ENCODE peak calls at places on chromosomes 7 and 10, in five cellular contexts. X is endothelial cell; A is nephron progenitor cell; C is kidney; Z is CD8-positive, alpha-beta T cell. G is an unnamed sample.

GRCh38 chr10:132963430-132963960 is 21.1 kb upstream of the CFAP46 start:
- DNase-seq in C (peak), X (no peak), A (no peak), Z (no peak), G (no peak)

GRCh38 chr10:108684431-108684830 is 1238.9 kb downstream of the XPNPEP1 start:
- DNase-seq in Z (no peak), C (no peak), X (no peak), A (no peak), G (no peak)

GRCh38 chr7:1344421-1344820 is 111.7 kb downstream of the UNCX start:
- DNase-seq in C (peak), Z (no peak), X (no peak), A (no peak), G (no peak)

GRCh38 chr10:53664620-53665019 is 892.0 kb upstream of the MBL2 start:
- DNase-seq in C (no peak), A (peak), Z (no peak), X (peak), G (no peak)

GRCh38 chr10:113113918-113114317 is 163.9 kb downstream of the TCF7L2 start:
- DNase-seq in Z (no peak), A (no peak), C (no peak), X (no peak), G (no peak)

GRCh38 chr7:108650487-108650886 is 80.8 kb downstream of the DNAJB9 start:
- DNase-seq in X (no peak), A (no peak), Z (no peak), C (no peak), G (peak)

GRCh38 chr10:60806951-60807350 is 28.7 kb downstream of the CDK1 start:
- DNase-seq in Z (no peak), X (no peak), C (no peak), A (no peak), G (no peak)

GRCh38 chr10:84543077-84543476 is 214.7 kb downstream of the CCSER2 start:
- DNase-seq in Z (no peak), A (no peak), X (no peak), C (no peak), G (no peak)

GRCh38 chr10:22086730-22087364 is 83.3 kb upstream of the DNAJC1 start:
- DNase-seq in X (no peak), C (peak), Z (no peak), A (peak), G (peak)

GRCh38 chr7:136617176-136617575 is 251.3 kb upstream of the CHRM2 start:
- DNase-seq in C (no peak), Z (no peak), X (no peak), A (no peak), G (no peak)

GRCh38 chr10:2980116-2980515 is 87.2 kb upstream of the PFKP start:
- DNase-seq in Z (no peak), C (no peak), A (no peak), X (no peak), G (no peak)

GRCh38 chr7:131289051-131289450 is 38.6 kb upstream of the MKLN1 start:
- DNase-seq in Z (no peak), A (no peak), C (no peak), X (no peak), G (no peak)

GRCh38 chr10:43395571-43396060 is 13.4 kb downstream of the HNRNPF start:
- DNase-seq in Z (peak), C (no peak), A (peak), X (peak), G (peak)

GRCh38 chr7:4200546-4201094 is 481.5 kb upstream of the FOXK1 start:
- DNase-seq in Z (no peak), C (no peak), A (no peak), X (no peak), G (no peak)

GRCh38 chr7:101502466-101503098 is 126.5 kb downstream of the MYL10 start:
- DNase-seq in Z (no peak), X (no peak), C (no peak), A (no peak), G (no peak)

GRCh38 chr7:86667732-86668131 is 24.0 kb downstream of the GRM3 start:
- DNase-seq in Z (no peak), C (no peak), A (no peak), X (peak), G (no peak)

GRCh38 chr10:84424731-84425165 is 96.4 kb downstream of the CCSER2 start:
- DNase-seq in Z (no peak), X (peak), A (peak), C (peak), G (peak)

GRCh38 chr7:51366930-51367613 is 50.5 kb upstream of the COBL start:
- DNase-seq in X (peak), Z (no peak), C (no peak), A (peak), G (peak)

GRCh38 chr7:144854839-144855424 is 19.1 kb upstream of the TPK1 start:
- DNase-seq in A (peak), C (no peak), Z (no peak), X (peak), G (peak)

DNA sequence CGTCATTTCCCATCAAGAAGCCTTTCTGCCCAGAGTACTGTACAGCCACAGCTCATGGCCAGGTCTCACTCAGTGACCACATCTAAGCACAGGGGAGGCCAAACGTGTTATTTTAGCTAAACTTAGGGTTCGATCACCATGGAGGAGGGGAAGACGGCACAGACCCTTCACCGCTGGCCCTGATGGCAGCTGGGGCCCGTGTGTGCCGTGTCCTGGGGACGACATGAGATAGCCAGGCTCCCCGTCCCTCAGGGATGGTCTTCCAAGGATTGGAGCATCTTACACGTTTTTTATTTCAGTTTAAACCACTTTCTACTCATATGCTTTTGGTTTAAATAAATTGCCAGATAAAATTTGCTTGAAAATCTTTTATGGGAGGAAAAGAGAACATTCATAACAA is 512.9 kb downstream of the DNAJB6 start:
- DNase-seq in A (no peak), X (no peak), C (peak), Z (no peak), G (no peak)
- TF ChIP-seq CTCF in A (no peak), X (no peak), C (no peak), Z (no peak), G (no peak)

GRCh38 chr10:78953124-78954008 is 115.4 kb upstream of the ZMIZ1 start:
- DNase-seq in C (peak), Z (no peak), X (no peak), A (peak), G (peak)

GRCh38 chr10:78950656-78951587 is 117.8 kb upstream of the ZMIZ1 start:
- DNase-seq in A (no peak), X (no peak), C (no peak), Z (no peak), G (no peak)

GRCh38 chr10:78952686-78953085 is 116.1 kb upstream of the ZMIZ1 start:
- DNase-seq in X (no peak), A (no peak), C (no peak), Z (no peak), G (peak)

GRCh38 chr10:78954009-78954297 is 114.8 kb upstream of the ZMIZ1 start:
- DNase-seq in C (no peak), Z (no peak), A (no peak), X (no peak), G (no peak)

GRCh38 chr10:78952018-78952417 is 116.7 kb upstream of the ZMIZ1 start:
- DNase-seq in A (no peak), C (no peak), Z (no peak), X (no peak), G (no peak)
- TF ChIP-seq CTCF in A (no peak), C (no peak), Z (no peak), X (no peak), G (no peak)

DNA sequence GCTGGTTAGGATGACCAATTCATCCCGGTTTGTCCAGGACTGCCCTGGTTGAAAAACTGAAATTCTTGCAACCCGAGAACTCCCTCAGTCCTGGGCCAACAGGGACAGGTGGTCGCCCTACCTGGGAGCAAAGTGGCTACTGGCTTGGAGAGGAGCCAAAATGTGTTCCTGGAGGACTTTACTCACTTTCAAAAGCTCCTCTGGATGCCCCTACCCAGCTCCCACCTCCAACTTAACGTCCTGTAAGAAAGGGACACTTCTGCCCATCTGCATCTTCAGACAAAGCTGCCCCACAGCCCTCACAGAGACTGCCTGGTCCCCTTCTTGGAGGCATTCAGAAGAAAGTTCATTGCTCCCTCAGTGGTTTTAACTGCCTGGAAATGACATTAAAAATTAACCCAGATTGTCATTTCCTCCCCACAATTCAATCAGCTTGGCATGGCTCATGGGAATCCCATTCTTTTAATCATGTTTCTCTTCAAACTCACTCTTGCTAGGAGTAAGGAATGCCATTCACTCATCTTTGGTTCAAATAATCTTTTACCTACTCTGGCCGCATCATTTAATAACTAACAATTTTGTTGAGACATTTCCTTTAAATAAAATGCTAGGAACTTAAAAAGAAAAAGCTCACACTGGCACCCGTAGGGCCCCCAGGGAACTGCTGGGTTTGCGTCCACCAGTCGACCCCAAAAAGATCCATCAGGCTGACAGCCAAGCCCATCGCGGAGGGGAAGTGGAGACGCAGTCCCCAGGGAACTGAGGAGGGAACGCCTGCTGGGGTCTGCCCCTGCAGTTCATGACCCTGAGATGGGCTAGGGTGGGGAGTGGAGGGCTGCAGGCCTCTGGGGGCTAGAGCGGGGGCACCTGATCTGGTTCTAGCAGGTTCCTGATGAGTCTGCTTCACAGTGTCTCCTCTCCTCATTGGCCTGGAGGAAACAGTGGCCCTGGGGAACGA is 24.2 kb upstream of the HSPA12A start:
- DNase-seq in Z (no peak), A (peak), C (no peak), X (no peak), G (no peak)
- TF ChIP-seq CTCF in Z (no peak), A (no peak), C (no peak), X (no peak), G (no peak)

GRCh38 chr10:65708057-65708456 is 1217.8 kb upstream of the LRRTM3 start:
- DNase-seq in C (no peak), Z (no peak), A (no peak), X (no peak), G (no peak)
- TF ChIP-seq CTCF in C (no peak), Z (no peak), A (no peak), X (no peak), G (no peak)

DNA sequence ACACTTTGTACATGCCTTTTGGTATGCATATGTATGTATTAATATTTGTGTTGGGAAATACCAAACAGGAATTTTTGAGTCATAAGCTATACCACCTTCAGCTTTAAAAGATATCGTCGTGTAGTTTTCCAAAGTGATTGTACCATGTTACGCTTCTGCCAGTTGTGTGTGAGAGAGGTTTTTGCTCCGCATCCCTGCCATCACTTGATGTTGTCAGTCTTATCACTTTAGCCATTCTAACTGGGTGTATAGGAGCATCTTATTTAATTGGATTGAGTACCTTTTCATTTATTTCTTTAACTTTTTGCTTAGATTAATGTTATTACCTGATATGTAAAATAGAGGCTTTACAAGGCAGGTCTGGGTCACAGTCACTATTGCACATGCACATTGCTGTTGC is 3.4 kb downstream of the KLHL7 start:
- DNase-seq in A (no peak), C (no peak), X (no peak), Z (no peak), G (no peak)
- TF ChIP-seq CTCF in A (no peak), C (no peak), X (no peak), Z (no peak), G (no peak)

GRCh38 chr10:68981074-68981473 is 7.5 kb upstream of the KIFBP start:
- DNase-seq in C (no peak), Z (no peak), X (no peak), A (no peak), G (peak)
- TF ChIP-seq CTCF in C (no peak), Z (no peak), X (no peak), A (peak), G (peak)

GRCh38 chr7:119483364-119483763 is 789.6 kb upstream of the KCND2 start:
- DNase-seq in Z (no peak), X (no peak), C (no peak), A (no peak), G (no peak)

GRCh38 chr7:119482209-119482608 is 790.8 kb upstream of the KCND2 start:
- DNase-seq in A (peak), X (peak), C (no peak), Z (no peak), G (peak)

GRCh38 chr7:119482671-119483070 is 790.3 kb upstream of the KCND2 start:
- DNase-seq in C (no peak), A (no peak), Z (no peak), X (no peak), G (no peak)
- TF ChIP-seq CTCF in C (no peak), A (no peak), Z (no peak), X (no peak), G (no peak)

GRCh38 chr7:72278550-72278949 is 133.6 kb downstream of the CALN1 start:
- DNase-seq in X (no peak), C (no peak), A (no peak), Z (no peak), G (no peak)
- TF ChIP-seq CTCF in X (no peak), C (no peak), A (no peak), Z (no peak), G (no peak)

G was measured in fibroblast of pulmonary artery.